ENCODE peak calls at places on chromosome 20, in four cellular contexts. L, S, D and Q are unnamed samples.

GRCh38 chr20:14334306-14334930 is 3.0 kb downstream of the FLRT3 start:
- DNase-seq in L (peak), S (peak), D (peak), Q (no peak)

GRCh38 chr20:38197217-38198008 is 32.3 kb upstream of the TGM2 start:
- DNase-seq in L (no peak), S (no peak), D (no peak), Q (no peak)

GRCh38 chr20:2470432-2471193 is at the start of gene SNRPB:
- DNase-seq in L (peak), S (peak), D (peak), Q (peak)

GRCh38 chr20:41150664-41151063 is 13.3 kb downstream of the PLCG1 start:
- DNase-seq in L (no peak), S (no peak), D (no peak), Q (no peak)

GRCh38 chr20:10555865-10556308 is 117.9 kb downstream of the JAG1 start:
- DNase-seq in L (no peak), S (no peak), D (no peak), Q (no peak)

GRCh38 chr20:10665027-10665561 is 8.7 kb downstream of the JAG1 start:
- DNase-seq in L (no peak), S (no peak), D (no peak), Q (no peak)

GRCh38 chr20:50536333-50536732 is 26.1 kb downstream of the PTPN1 start:
- DNase-seq in L (no peak), S (no peak), D (no peak), Q (no peak)

GRCh38 chr20:13464702-13465101 is 174.0 kb downstream of the TASP1 start:
- DNase-seq in L (no peak), S (no peak), D (no peak), Q (no peak)

GRCh38 chr20:14235355-14235754 is 102.1 kb downstream of the FLRT3 start:
- DNase-seq in L (no peak), S (peak), D (no peak), Q (no peak)

GRCh38 chr20:21517566-21518277 is 3.9 kb upstream of the NKX2-2 start:
- DNase-seq in L (no peak), S (no peak), D (no peak), Q (no peak)